ENCODE peak calls at places on chromosomes 5 and 9, in five cellular contexts. One of them, this sample, is unnamed.
A peak's percentile ranks its signal among the peaks of the same experiment; 100 is the strongest.

GRCh38 chr5:151024440-151024839 is 4.0 kb downstream of the GPX3 start:
- DNase-seq in aorta: peak; percentile 40
- DNase-seq in CD8-positive, alpha-beta memory T cell: no peak
- DNase-seq in cardiac muscle cell: no peak
- DNase-seq in A549: no peak
- DNase-seq in this sample: no peak

GRCh38 chr9:4048441-4048840 is 251.4 kb downstream of the GLIS3 start:
- DNase-seq in aorta: no peak
- DNase-seq in CD8-positive, alpha-beta memory T cell: no peak
- DNase-seq in cardiac muscle cell: peak; percentile 58
- DNase-seq in A549: peak; percentile 10
- DNase-seq in this sample: no peak

GRCh38 chr5:124743534-124744169 is 2.8 kb downstream of the ZNF608 start:
- DNase-seq in aorta: no peak
- DNase-seq in CD8-positive, alpha-beta memory T cell: no peak
- DNase-seq in cardiac muscle cell: no peak
- DNase-seq in A549: no peak
- DNase-seq in this sample: no peak

GRCh38 chr5:175738595-175739133 is 80.8 kb downstream of the HRH2 start:
- DNase-seq in aorta: peak; percentile 20
- DNase-seq in CD8-positive, alpha-beta memory T cell: no peak
- DNase-seq in cardiac muscle cell: no peak
- DNase-seq in A549: no peak
- DNase-seq in this sample: no peak

GRCh38 chr9:34332370-34332964 is 3.1 kb downstream of the NUDT2 start:
- DNase-seq in aorta: no peak
- DNase-seq in CD8-positive, alpha-beta memory T cell: no peak
- DNase-seq in cardiac muscle cell: peak; percentile 67
- DNase-seq in A549: peak; percentile 36
- DNase-seq in this sample: no peak

GRCh38 chr9:21392270-21392669 is 7.1 kb upstream of the IFNA2 start:
- DNase-seq in aorta: no peak
- DNase-seq in CD8-positive, alpha-beta memory T cell: no peak
- DNase-seq in cardiac muscle cell: peak; percentile 19
- DNase-seq in A549: peak; percentile 37
- DNase-seq in this sample: no peak

GRCh38 chr5:107458322-107458721 is 212.4 kb downstream of the EFNA5 start:
- DNase-seq in aorta: no peak
- DNase-seq in CD8-positive, alpha-beta memory T cell: no peak
- DNase-seq in cardiac muscle cell: no peak
- DNase-seq in A549: no peak
- DNase-seq in this sample: no peak

GRCh38 chr9:18683312-18683711 is 209.4 kb downstream of the ADAMTSL1 start:
- DNase-seq in aorta: no peak
- DNase-seq in CD8-positive, alpha-beta memory T cell: no peak
- DNase-seq in cardiac muscle cell: no peak
- DNase-seq in A549: no peak
- DNase-seq in this sample: no peak

GRCh38 chr5:32283539-32284377 is 29.0 kb downstream of the MTMR12 start:
- DNase-seq in aorta: no peak
- DNase-seq in CD8-positive, alpha-beta memory T cell: no peak
- DNase-seq in cardiac muscle cell: peak; percentile 33
- DNase-seq in A549: no peak
- DNase-seq in this sample: no peak

GRCh38 chr9:2227468-2227867 is 212.3 kb downstream of the SMARCA2 start:
- DNase-seq in aorta: no peak
- DNase-seq in CD8-positive, alpha-beta memory T cell: no peak
- DNase-seq in cardiac muscle cell: peak; percentile 86
- DNase-seq in A549: no peak
- DNase-seq in this sample: no peak

GRCh38 chr5:37165761-37166160 is 83.4 kb downstream of the CPLANE1 start:
- DNase-seq in aorta: no peak
- DNase-seq in CD8-positive, alpha-beta memory T cell: no peak
- DNase-seq in cardiac muscle cell: no peak
- DNase-seq in A549: no peak
- DNase-seq in this sample: no peak

GRCh38 chr9:121050128-121050988 is at the start of gene C5:
- DNase-seq in aorta: no peak
- DNase-seq in CD8-positive, alpha-beta memory T cell: no peak
- DNase-seq in cardiac muscle cell: no peak
- DNase-seq in A549: no peak
- DNase-seq in this sample: no peak

GRCh38 chr9:33044677-33045282 is 19.7 kb downstream of the DNAJA1 start:
- DNase-seq in aorta: no peak
- DNase-seq in CD8-positive, alpha-beta memory T cell: no peak
- DNase-seq in cardiac muscle cell: peak; percentile 38
- DNase-seq in A549: peak; percentile 61
- DNase-seq in this sample: no peak

GRCh38 chr5:16863380-16864007 is 72.6 kb downstream of the MYO10 start:
- DNase-seq in aorta: no peak
- DNase-seq in CD8-positive, alpha-beta memory T cell: no peak
- DNase-seq in cardiac muscle cell: no peak
- DNase-seq in A549: no peak
- DNase-seq in this sample: no peak

GRCh38 chr5:137622850-137623249 is 113.0 kb downstream of the KLHL3 start:
- DNase-seq in aorta: peak; percentile 93
- DNase-seq in CD8-positive, alpha-beta memory T cell: no peak
- DNase-seq in cardiac muscle cell: peak; percentile 43
- DNase-seq in A549: no peak
- DNase-seq in this sample: peak; percentile 28

GRCh38 chr5:64690417-64691151 is at the start of gene SHISAL2B:
- DNase-seq in aorta: no peak
- DNase-seq in CD8-positive, alpha-beta memory T cell: no peak
- DNase-seq in cardiac muscle cell: peak; percentile 35
- DNase-seq in A549: peak; percentile 22
- DNase-seq in this sample: no peak

GRCh38 chr9:107612136-107612535 is 122.6 kb upstream of the KLF4 start:
- DNase-seq in aorta: peak; percentile 89
- DNase-seq in CD8-positive, alpha-beta memory T cell: no peak
- DNase-seq in cardiac muscle cell: peak; percentile 78
- DNase-seq in A549: no peak
- DNase-seq in this sample: peak; percentile 3

GRCh38 chr9:78898239-78898638 is 601.3 kb downstream of the PSAT1 start:
- DNase-seq in aorta: no peak
- DNase-seq in CD8-positive, alpha-beta memory T cell: no peak
- DNase-seq in cardiac muscle cell: no peak
- DNase-seq in A549: no peak
- DNase-seq in this sample: no peak

GRCh38 chr5:81181576-81182316 is 51.4 kb upstream of the CKMT2 start:
- DNase-seq in aorta: no peak
- DNase-seq in CD8-positive, alpha-beta memory T cell: no peak
- DNase-seq in cardiac muscle cell: no peak
- DNase-seq in A549: no peak
- DNase-seq in this sample: no peak

GRCh38 chr9:15915711-15916110 is 362.9 kb downstream of the CCDC171 start:
- DNase-seq in aorta: no peak
- DNase-seq in CD8-positive, alpha-beta memory T cell: no peak
- DNase-seq in cardiac muscle cell: no peak
- DNase-seq in A549: no peak
- DNase-seq in this sample: no peak

GRCh38 chr9:126326228-126327015 is at the start of gene MVB12B:
- DNase-seq in aorta: peak; percentile 57
- DNase-seq in CD8-positive, alpha-beta memory T cell: peak; percentile 46
- DNase-seq in cardiac muscle cell: peak; percentile 40
- DNase-seq in A549: peak; percentile 58
- DNase-seq in this sample: no peak

GRCh38 chr9:87786423-87786822 is 60.5 kb downstream of the CTSL start:
- DNase-seq in aorta: no peak
- DNase-seq in CD8-positive, alpha-beta memory T cell: no peak
- DNase-seq in cardiac muscle cell: no peak
- DNase-seq in A549: no peak
- DNase-seq in this sample: no peak

GRCh38 chr5:55724276-55724675 is 12.2 kb upstream of the SLC38A9 start:
- DNase-seq in aorta: no peak
- DNase-seq in CD8-positive, alpha-beta memory T cell: no peak
- DNase-seq in cardiac muscle cell: peak; percentile 2
- DNase-seq in A549: no peak
- DNase-seq in this sample: no peak

GRCh38 chr5:180852510-180852909 is 8.6 kb downstream of the ZFP62 start:
- DNase-seq in aorta: no peak
- DNase-seq in CD8-positive, alpha-beta memory T cell: no peak
- DNase-seq in cardiac muscle cell: no peak
- DNase-seq in A549: no peak
- DNase-seq in this sample: no peak

GRCh38 chr5:163459465-163459887 is 426 bp downstream of the NUDCD2 start:
- DNase-seq in aorta: no peak
- DNase-seq in CD8-positive, alpha-beta memory T cell: no peak
- DNase-seq in cardiac muscle cell: no peak
- DNase-seq in A549: no peak
- DNase-seq in this sample: no peak

GRCh38 chr5:158553195-158553945 is 546.3 kb downstream of the EBF1 start:
- DNase-seq in aorta: peak; percentile 56
- DNase-seq in CD8-positive, alpha-beta memory T cell: no peak
- DNase-seq in cardiac muscle cell: peak; percentile 64
- DNase-seq in A549: no peak
- DNase-seq in this sample: no peak

GRCh38 chr5:36521838-36522745 is 84.3 kb upstream of the SLC1A3 start:
- DNase-seq in aorta: no peak
- DNase-seq in CD8-positive, alpha-beta memory T cell: no peak
- DNase-seq in cardiac muscle cell: peak; percentile 60
- DNase-seq in A549: no peak
- DNase-seq in this sample: no peak

GRCh38 chr5:97163360-97163764 is 19.7 kb downstream of the RIOK2 start:
- DNase-seq in aorta: no peak
- DNase-seq in CD8-positive, alpha-beta memory T cell: no peak
- DNase-seq in cardiac muscle cell: peak; percentile 41
- DNase-seq in A549: no peak
- DNase-seq in this sample: no peak

GRCh38 chr5:96852769-96853168 is 23.5 kb upstream of the ERAP2 start:
- DNase-seq in aorta: no peak
- DNase-seq in CD8-positive, alpha-beta memory T cell: no peak
- DNase-seq in cardiac muscle cell: no peak
- DNase-seq in A549: no peak
- DNase-seq in this sample: no peak

GRCh38 chr5:153122416-153122815 is 368.1 kb upstream of the GRIA1 start:
- DNase-seq in aorta: no peak
- DNase-seq in CD8-positive, alpha-beta memory T cell: no peak
- DNase-seq in cardiac muscle cell: no peak
- DNase-seq in A549: no peak
- DNase-seq in this sample: no peak

GRCh38 chr5:33048315-33048714 is 337.2 kb downstream of the NPR3 start:
- DNase-seq in aorta: no peak
- DNase-seq in CD8-positive, alpha-beta memory T cell: no peak
- DNase-seq in cardiac muscle cell: no peak
- DNase-seq in A549: no peak
- DNase-seq in this sample: no peak

DNA sequence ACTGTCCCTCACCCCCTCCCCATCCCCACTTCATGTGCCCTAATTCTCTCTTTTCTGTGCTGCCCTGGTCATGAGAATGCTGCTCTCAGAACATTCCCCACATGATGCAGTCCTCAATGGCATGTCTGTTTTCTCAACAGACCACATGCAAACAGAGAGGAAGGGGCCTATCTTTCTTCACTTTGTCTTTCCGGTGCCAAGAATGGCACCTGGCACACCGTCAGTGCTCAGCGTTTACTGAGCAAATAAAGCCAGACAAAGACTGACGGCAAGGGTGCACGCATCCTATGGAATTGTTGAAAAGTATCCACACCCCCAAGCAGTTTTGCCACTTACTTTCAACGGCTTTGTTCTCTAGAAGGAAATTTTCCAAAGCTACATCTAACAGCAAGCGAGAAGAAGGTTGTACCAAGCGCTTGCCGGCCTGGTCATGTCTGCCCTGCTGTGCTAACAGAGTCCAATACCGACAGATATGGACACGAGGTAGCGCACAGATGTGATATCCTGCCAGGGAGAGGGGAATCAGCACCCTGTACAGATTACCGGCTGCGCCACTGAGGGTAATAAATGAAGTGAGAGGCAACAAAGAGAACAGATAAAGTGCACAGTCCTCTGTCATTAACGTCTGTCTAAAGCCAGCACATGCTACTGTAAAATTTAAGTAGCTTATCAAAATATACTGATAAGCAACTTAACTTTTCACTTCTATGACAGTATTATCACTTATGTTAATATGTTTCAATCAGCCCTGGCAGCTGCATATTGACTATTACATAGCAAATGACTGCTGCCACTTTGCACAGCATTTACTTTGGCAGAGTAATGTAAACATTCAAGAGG is 251.7 kb downstream of the DENND1A start:
- DNase-seq in aorta: no peak
- DNase-seq in CD8-positive, alpha-beta memory T cell: no peak
- DNase-seq in cardiac muscle cell: peak; percentile 14
- DNase-seq in A549: no peak
- DNase-seq in this sample: no peak
- H3K27ac ChIP-seq in aorta: no peak overlapping the region
- H3K27ac ChIP-seq in CD8-positive, alpha-beta memory T cell: no peak overlapping the region
- H3K27ac ChIP-seq in cardiac muscle cell: peak overlapping the region; percentile 9
- H3K27ac ChIP-seq in A549: peak overlapping the region; percentile 44
- H3K27ac ChIP-seq in this sample: no peak overlapping the region

GRCh38 chr5:39058178-39058577 is 16.0 kb downstream of the RICTOR start:
- DNase-seq in aorta: no peak
- DNase-seq in CD8-positive, alpha-beta memory T cell: no peak
- DNase-seq in cardiac muscle cell: no peak
- DNase-seq in A549: no peak
- DNase-seq in this sample: no peak
- H3K4me3 ChIP-seq in aorta: no peak overlapping the region
- H3K4me3 ChIP-seq in CD8-positive, alpha-beta memory T cell: no peak overlapping the region
- H3K4me3 ChIP-seq in cardiac muscle cell: no peak overlapping the region
- H3K4me3 ChIP-seq in A549: peak overlapping the region; percentile 35
- H3K4me3 ChIP-seq in this sample: peak overlapping the region; percentile 17

GRCh38 chr5:143263272-143263810 is 140.1 kb downstream of the NR3C1 start:
- DNase-seq in aorta: no peak
- DNase-seq in CD8-positive, alpha-beta memory T cell: no peak
- DNase-seq in cardiac muscle cell: no peak
- DNase-seq in A549: no peak
- DNase-seq in this sample: no peak
- H3K27ac ChIP-seq in aorta: no peak overlapping the region
- H3K27ac ChIP-seq in CD8-positive, alpha-beta memory T cell: no peak overlapping the region
- H3K27ac ChIP-seq in cardiac muscle cell: no peak overlapping the region
- H3K27ac ChIP-seq in A549: peak overlapping the region; percentile 74
- H3K27ac ChIP-seq in this sample: no peak overlapping the region

DNA sequence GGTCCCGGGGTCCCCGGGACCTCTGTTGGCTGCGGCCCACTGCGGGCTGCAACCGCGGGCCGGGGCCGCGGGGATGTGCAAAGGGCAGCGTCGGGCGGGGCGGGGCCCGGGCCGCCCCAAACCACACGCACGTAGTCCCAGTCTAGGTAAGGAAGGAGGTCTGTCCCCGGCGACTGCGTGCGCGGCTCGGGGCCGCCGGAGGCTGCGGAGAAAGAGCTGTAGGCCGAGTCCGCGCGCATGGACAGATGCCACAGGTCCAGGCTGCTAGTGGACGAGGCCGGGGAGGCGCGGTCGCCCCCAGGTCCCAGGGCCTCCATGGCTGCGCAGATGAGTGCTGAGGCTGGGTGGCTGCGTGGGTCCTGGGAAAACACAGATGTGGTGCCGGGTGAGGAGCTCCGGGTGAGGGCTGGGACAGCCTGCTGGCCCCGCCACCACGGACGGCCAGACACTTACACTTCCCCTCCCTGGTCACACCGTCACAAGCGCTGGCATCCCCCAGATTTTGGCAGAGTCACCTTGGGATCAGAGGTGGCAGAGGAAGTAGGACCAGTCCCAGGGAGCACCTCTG is 4.5 kb downstream of the SHROOM1 start:
- DNase-seq in aorta: no peak
- DNase-seq in CD8-positive, alpha-beta memory T cell: no peak
- DNase-seq in cardiac muscle cell: no peak
- DNase-seq in A549: no peak
- DNase-seq in this sample: no peak
- H3K4me3 ChIP-seq in aorta: no peak overlapping the region
- H3K4me3 ChIP-seq in CD8-positive, alpha-beta memory T cell: no peak overlapping the region
- H3K4me3 ChIP-seq in cardiac muscle cell: no peak overlapping the region
- H3K4me3 ChIP-seq in A549: no peak overlapping the region
- H3K4me3 ChIP-seq in this sample: peak overlapping the region; percentile 42